ENCODE peak calls at places on chromosomes 5 and 9, in four cellular contexts. One of them, this sample, is unnamed.
A peak's percentile ranks its signal among the peaks of the same experiment; 100 is the strongest.

GRCh38 chr5:81233080-81233634 is at the start of gene CKMT2:
- DNase-seq in OCI-LY7: no peak
- DNase-seq in fibroblast of mammary gland: peak; percentile 41
- DNase-seq in IMR-90: no peak
- DNase-seq in this sample: no peak

GRCh38 chr5:39194466-39195136 is 24.8 kb downstream of the FYB1 start:
- DNase-seq in IMR-90: peak; percentile 84
- DNase-seq in fibroblast of mammary gland: peak; percentile 73
- DNase-seq in OCI-LY7: no peak
- DNase-seq in this sample: peak; percentile 67

GRCh38 chr9:5630038-5630507 is 1.2 kb downstream of the RIC1 start:
- DNase-seq in OCI-LY7: peak; percentile 56
- DNase-seq in fibroblast of mammary gland: peak; percentile 56
- DNase-seq in IMR-90: no peak
- DNase-seq in this sample: no peak

GRCh38 chr9:119284118-119284517 is 85.1 kb downstream of the BRINP1 start:
- DNase-seq in OCI-LY7: no peak
- DNase-seq in fibroblast of mammary gland: peak; percentile 4
- DNase-seq in IMR-90: no peak
- DNase-seq in this sample: no peak

GRCh38 chr9:91954841-91955471 is 4.9 kb upstream of the ROR2 start:
- DNase-seq in IMR-90: peak; percentile 91
- DNase-seq in fibroblast of mammary gland: peak; percentile 74
- DNase-seq in OCI-LY7: peak; percentile 40
- DNase-seq in this sample: peak; percentile 19

GRCh38 chr5:116539222-116539621 is 35.4 kb downstream of the SEMA6A start:
- DNase-seq in OCI-LY7: no peak
- DNase-seq in fibroblast of mammary gland: no peak
- DNase-seq in IMR-90: no peak
- DNase-seq in this sample: no peak

GRCh38 chr5:171588046-171588445 is 168.6 kb downstream of the FGF18 start:
- DNase-seq in fibroblast of mammary gland: no peak
- DNase-seq in IMR-90: no peak
- DNase-seq in OCI-LY7: no peak
- DNase-seq in this sample: no peak

GRCh38 chr5:54738118-54738972 is 220.8 kb downstream of the SNX18 start:
- DNase-seq in OCI-LY7: no peak
- DNase-seq in fibroblast of mammary gland: peak; percentile 76
- DNase-seq in IMR-90: peak; percentile 69
- DNase-seq in this sample: no peak

GRCh38 chr5:141853895-141854626 is 24.1 kb downstream of the PCDH1 start:
- DNase-seq in fibroblast of mammary gland: no peak
- DNase-seq in OCI-LY7: no peak
- DNase-seq in IMR-90: no peak
- DNase-seq in this sample: no peak

GRCh38 chr5:76082790-76083554 is at the start of gene SV2C:
- DNase-seq in fibroblast of mammary gland: no peak
- DNase-seq in OCI-LY7: no peak
- DNase-seq in IMR-90: no peak
- DNase-seq in this sample: no peak

GRCh38 chr9:37309136-37309535 is 113.4 kb upstream of the GRHPR start:
- DNase-seq in OCI-LY7: peak; percentile 54
- DNase-seq in IMR-90: peak; percentile 37
- DNase-seq in fibroblast of mammary gland: peak; percentile 30
- DNase-seq in this sample: no peak

GRCh38 chr9:13113201-13113600 is 166.3 kb downstream of the MPDZ start:
- DNase-seq in IMR-90: peak; percentile 72
- DNase-seq in fibroblast of mammary gland: peak; percentile 67
- DNase-seq in OCI-LY7: no peak
- DNase-seq in this sample: no peak

GRCh38 chr5:122533825-122534224 is 221.8 kb downstream of the SNCAIP start:
- DNase-seq in OCI-LY7: no peak
- DNase-seq in fibroblast of mammary gland: no peak
- DNase-seq in IMR-90: no peak
- DNase-seq in this sample: no peak

GRCh38 chr5:113212244-113212920 is 222.4 kb downstream of the TSSK1B start:
- DNase-seq in OCI-LY7: no peak
- DNase-seq in fibroblast of mammary gland: peak; percentile 8
- DNase-seq in IMR-90: peak; percentile 73
- DNase-seq in this sample: peak; percentile 66

GRCh38 chr5:14816999-14817761 is 54.4 kb downstream of the ANKH start:
- DNase-seq in OCI-LY7: no peak
- DNase-seq in fibroblast of mammary gland: peak; percentile 99
- DNase-seq in IMR-90: peak; percentile 93
- DNase-seq in this sample: peak; percentile 84

GRCh38 chr5:96297290-96297689 is 135.8 kb downstream of the PCSK1 start:
- DNase-seq in fibroblast of mammary gland: peak; percentile 90
- DNase-seq in IMR-90: peak; percentile 98
- DNase-seq in OCI-LY7: no peak
- DNase-seq in this sample: peak; percentile 79

GRCh38 chr5:142770650-142771609 is 753 bp downstream of the ARHGAP26 start:
- DNase-seq in fibroblast of mammary gland: peak; percentile 27
- DNase-seq in IMR-90: no peak
- DNase-seq in OCI-LY7: peak; percentile 68
- DNase-seq in this sample: no peak

GRCh38 chr9:17871213-17871890 is 292.5 kb downstream of the SH3GL2 start:
- DNase-seq in OCI-LY7: no peak
- DNase-seq in IMR-90: no peak
- DNase-seq in fibroblast of mammary gland: no peak
- DNase-seq in this sample: no peak

GRCh38 chr5:113036826-113037225 is 60.2 kb downstream of the DCP2 start:
- DNase-seq in OCI-LY7: no peak
- DNase-seq in IMR-90: no peak
- DNase-seq in fibroblast of mammary gland: no peak
- DNase-seq in this sample: no peak

GRCh38 chr5:147538232-147538631 is 28.4 kb upstream of the DPYSL3 start:
- DNase-seq in fibroblast of mammary gland: no peak
- DNase-seq in OCI-LY7: no peak
- DNase-seq in IMR-90: no peak
- DNase-seq in this sample: no peak

GRCh38 chr5:140575309-140575708 is 10.7 kb downstream of the SLC35A4 start:
- DNase-seq in fibroblast of mammary gland: peak; percentile 70
- DNase-seq in IMR-90: peak; percentile 26
- DNase-seq in OCI-LY7: no peak
- DNase-seq in this sample: no peak

GRCh38 chr5:108726446-108727091 is 21.1 kb upstream of the FER start:
- DNase-seq in IMR-90: peak; percentile 29
- DNase-seq in fibroblast of mammary gland: peak; percentile 35
- DNase-seq in OCI-LY7: no peak
- DNase-seq in this sample: no peak

GRCh38 chr5:179495906-179496455 is 54.4 kb upstream of the RUFY1 start:
- DNase-seq in fibroblast of mammary gland: no peak
- DNase-seq in OCI-LY7: no peak
- DNase-seq in IMR-90: no peak
- DNase-seq in this sample: no peak

GRCh38 chr9:107049046-107049824 is 186.3 kb downstream of the ZNF462 start:
- DNase-seq in IMR-90: no peak
- DNase-seq in OCI-LY7: no peak
- DNase-seq in fibroblast of mammary gland: no peak
- DNase-seq in this sample: no peak

GRCh38 chr5:175564716-175565115 is 86.4 kb downstream of the SFXN1 start:
- DNase-seq in IMR-90: no peak
- DNase-seq in fibroblast of mammary gland: no peak
- DNase-seq in OCI-LY7: no peak
- DNase-seq in this sample: no peak

GRCh38 chr5:110045153-110045552 is 355.4 kb downstream of the MAN2A1 start:
- DNase-seq in OCI-LY7: peak; percentile 6
- DNase-seq in fibroblast of mammary gland: peak; percentile 51
- DNase-seq in IMR-90: no peak
- DNase-seq in this sample: no peak

GRCh38 chr9:18260527-18260926 is 213.4 kb upstream of the ADAMTSL1 start:
- DNase-seq in IMR-90: no peak
- DNase-seq in fibroblast of mammary gland: peak; percentile 15
- DNase-seq in OCI-LY7: no peak
- DNase-seq in this sample: no peak

GRCh38 chr9:129162497-129162896 is 15.6 kb downstream of the IER5L start:
- DNase-seq in OCI-LY7: no peak
- DNase-seq in fibroblast of mammary gland: no peak
- DNase-seq in IMR-90: no peak
- DNase-seq in this sample: no peak

GRCh38 chr5:178078197-178078995 is 34.9 kb upstream of the N4BP3 start:
- DNase-seq in OCI-LY7: no peak
- DNase-seq in fibroblast of mammary gland: peak; percentile 87
- DNase-seq in IMR-90: peak; percentile 82
- DNase-seq in this sample: no peak

GRCh38 chr9:98410185-98410697 is 154.8 kb upstream of the TBC1D2 start:
- DNase-seq in fibroblast of mammary gland: peak; percentile 94
- DNase-seq in IMR-90: peak; percentile 80
- DNase-seq in OCI-LY7: peak; percentile 4
- DNase-seq in this sample: peak; percentile 68
- H3K4me3 ChIP-seq in fibroblast of mammary gland: no peak overlapping the region
- H3K4me3 ChIP-seq in IMR-90: no peak overlapping the region
- H3K4me3 ChIP-seq in OCI-LY7: no peak overlapping the region
- H3K4me3 ChIP-seq in this sample: no peak overlapping the region

DNA sequence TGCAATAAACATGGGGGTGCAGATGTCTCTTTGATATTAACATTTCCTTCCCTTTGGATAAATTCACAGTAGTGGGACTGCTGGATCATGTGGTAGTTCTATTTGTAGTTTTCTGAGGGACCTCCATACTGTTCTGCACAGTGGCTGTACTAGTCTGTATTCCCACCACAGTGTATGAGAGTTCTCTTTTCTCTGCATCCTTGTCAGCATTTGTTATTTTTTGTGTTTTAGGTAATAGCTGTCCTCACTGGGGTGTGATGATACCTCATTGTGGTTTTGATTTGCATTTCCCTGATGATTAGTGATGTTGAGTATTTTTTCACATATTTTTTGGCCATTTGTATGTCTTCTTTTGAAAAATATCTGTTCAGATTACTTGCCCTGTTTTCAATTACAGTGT is 562.5 kb downstream of the CSNK1G3 start:
- DNase-seq in OCI-LY7: no peak
- DNase-seq in IMR-90: no peak
- DNase-seq in fibroblast of mammary gland: peak; percentile 11
- DNase-seq in this sample: no peak
- H3K4me3 ChIP-seq in OCI-LY7: no peak overlapping the region
- H3K4me3 ChIP-seq in IMR-90: no peak overlapping the region
- H3K4me3 ChIP-seq in fibroblast of mammary gland: no peak overlapping the region
- H3K4me3 ChIP-seq in this sample: no peak overlapping the region

DNA sequence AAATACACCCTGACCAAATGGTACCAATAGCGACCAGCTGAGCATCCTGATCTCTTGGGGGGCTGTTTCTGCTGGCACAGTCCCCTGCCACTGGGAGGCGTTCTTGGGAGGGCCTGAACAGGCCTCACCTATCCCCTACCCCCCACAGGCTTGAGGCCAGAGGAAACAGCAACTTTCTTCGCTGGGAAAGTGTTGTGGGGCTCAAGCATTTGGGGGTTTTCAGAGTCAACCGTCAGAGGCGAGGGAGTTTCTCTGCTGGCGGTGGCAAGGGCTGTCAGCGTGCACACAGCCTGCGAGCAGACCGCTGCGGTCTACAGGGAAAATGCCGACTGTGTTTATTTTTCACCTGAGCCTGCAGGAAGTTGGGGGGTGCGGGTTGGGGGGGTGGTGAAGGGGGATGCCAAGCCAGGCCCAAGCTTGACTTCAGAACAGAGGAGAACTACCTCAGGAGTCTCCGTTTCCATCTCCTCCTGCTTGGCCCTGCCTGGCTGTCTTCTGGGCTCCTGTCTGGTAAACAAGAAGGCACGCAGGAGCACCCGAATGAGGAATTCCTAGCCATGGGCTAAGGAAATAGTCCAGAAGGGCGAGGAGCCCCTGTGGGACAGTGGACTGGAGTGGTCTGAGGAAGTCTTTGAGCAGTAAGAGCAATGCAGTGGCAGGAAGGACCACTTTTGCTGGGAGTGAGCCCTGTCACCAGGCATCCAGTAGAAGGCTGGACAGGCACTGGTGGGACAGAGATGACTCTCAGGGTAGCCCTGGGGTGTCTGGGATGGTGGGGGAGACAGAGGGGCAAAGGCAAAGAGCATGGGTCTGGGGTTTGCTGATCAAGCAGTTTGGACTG is 18.1 kb downstream of the TCF7 start:
- DNase-seq in IMR-90: no peak
- DNase-seq in OCI-LY7: peak; percentile 42
- DNase-seq in fibroblast of mammary gland: no peak
- DNase-seq in this sample: no peak
- H3K4me3 ChIP-seq in IMR-90: no peak overlapping the region
- H3K4me3 ChIP-seq in OCI-LY7: no peak overlapping the region
- H3K4me3 ChIP-seq in fibroblast of mammary gland: no peak overlapping the region
- H3K4me3 ChIP-seq in this sample: no peak overlapping the region

GRCh38 chr9:33719581-33720374 is 75.6 kb upstream of the PRSS3 start:
- DNase-seq in fibroblast of mammary gland: peak; percentile 3
- DNase-seq in IMR-90: no peak
- DNase-seq in OCI-LY7: peak; percentile 40
- DNase-seq in this sample: no peak
- H3K4me3 ChIP-seq in fibroblast of mammary gland: no peak overlapping the region
- H3K4me3 ChIP-seq in IMR-90: no peak overlapping the region
- H3K4me3 ChIP-seq in OCI-LY7: no peak overlapping the region
- H3K4me3 ChIP-seq in this sample: no peak overlapping the region

DNA sequence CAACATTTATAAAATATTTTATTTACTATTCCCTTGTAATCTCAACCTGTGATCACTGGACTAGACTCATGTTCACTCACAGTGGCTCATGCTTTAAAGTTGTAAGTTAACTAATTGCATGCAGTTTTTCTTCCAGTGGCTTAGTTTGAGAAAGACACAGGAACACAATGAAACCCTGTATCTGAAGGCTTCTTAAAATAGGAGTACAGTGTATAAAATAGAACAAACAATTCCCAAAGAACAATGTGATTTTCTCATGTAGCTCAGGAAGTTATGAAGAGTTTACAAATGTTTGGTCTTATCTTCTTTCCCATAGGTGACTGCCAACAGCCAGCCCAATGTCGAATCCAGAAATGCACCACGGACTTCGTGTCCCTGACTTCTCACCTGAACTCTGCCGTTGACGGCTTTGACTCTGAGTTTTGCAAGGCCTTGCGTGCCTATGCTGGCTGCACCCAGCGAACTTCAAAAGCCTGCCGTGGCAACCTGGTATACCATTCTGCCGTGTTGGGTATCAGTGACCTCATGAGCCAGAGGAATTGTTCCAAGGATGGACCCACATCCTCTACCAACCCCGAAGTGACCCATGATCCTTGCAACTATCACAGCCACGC is 5.9 kb downstream of the RGMB start:
- DNase-seq in IMR-90: no peak
- DNase-seq in OCI-LY7: no peak
- DNase-seq in fibroblast of mammary gland: no peak
- DNase-seq in this sample: no peak
- H3K4me3 ChIP-seq in IMR-90: peak overlapping the region; percentile 5
- H3K4me3 ChIP-seq in OCI-LY7: no peak overlapping the region
- H3K4me3 ChIP-seq in fibroblast of mammary gland: no peak overlapping the region
- H3K4me3 ChIP-seq in this sample: peak overlapping the region; percentile 7

This sample was measured in skeletal muscle cell.